ENCODE peak calls at places on chromosomes 5 and 9, in four cellular contexts. B, T, R and I are unnamed samples.

GRCh38 chr5:73093943-73094342 is 26.4 kb upstream of the TMEM171 start:
- DNase-seq in R (no peak), B (no peak), T (no peak), I (no peak)

GRCh38 chr5:2382776-2383677 is 368.4 kb downstream of the IRX2 start:
- DNase-seq in R (no peak), B (no peak), T (no peak), I (no peak)

GRCh38 chr9:98455957-98456621 is 200.6 kb upstream of the TBC1D2 start:
- DNase-seq in T (no peak), R (no peak), B (no peak), I (peak)

GRCh38 chr5:11655681-11656080 is 248.6 kb downstream of the CTNND2 start:
- DNase-seq in R (no peak), B (no peak), T (no peak), I (no peak)

GRCh38 chr9:129482521-129483466 is 138.1 kb downstream of the C9orf50 start:
- DNase-seq in B (peak), R (peak), T (peak), I (peak)

GRCh38 chr9:86500667-86501435 is 146.6 kb upstream of the TUT7 start:
- DNase-seq in R (no peak), B (no peak), T (no peak), I (no peak)

GRCh38 chr5:138844812-138845513 is 30.2 kb downstream of the LRRTM2 start:
- DNase-seq in T (no peak), R (no peak), B (no peak), I (no peak)

GRCh38 chr9:73152953-73153352 is 1.3 kb downstream of the ANXA1 start:
- DNase-seq in R (no peak), T (no peak), B (no peak), I (no peak)

GRCh38 chr9:132731230-132731629 is 61.0 kb downstream of the GTF3C4 start:
- DNase-seq in B (no peak), T (no peak), R (no peak), I (no peak)

GRCh38 chr5:154756871-154757646 is 1.9 kb downstream of the LARP1 start:
- DNase-seq in R (peak), B (no peak), T (peak), I (peak)

GRCh38 chr9:93612796-93613154 is 36.4 kb downstream of the PHF2 start:
- DNase-seq in B (no peak), R (no peak), T (no peak), I (no peak)

GRCh38 chr5:133788121-133788520 is 175.8 kb upstream of the FSTL4 start:
- DNase-seq in B (no peak), R (no peak), T (no peak), I (no peak)

GRCh38 chr5:50655810-50656205 is 10.6 kb upstream of the PARP8 start:
- DNase-seq in T (no peak), B (no peak), R (no peak), I (no peak)